ENCODE peak calls at places on chromosome 3, in nine cellular contexts. P is hepatocyte, O is MM.1S, F is H9, J is neural progenitor cell, M is fibroblast of lung, Z is GM23338, W is HCT116, C is astrocyte. V is an unnamed sample.

GRCh38 chr3:106691476-106691875 is 685.8 kb upstream of the CCDC54 start:
- DNase-seq in P (no peak), O (no peak), F (no peak), J (no peak), M (peak), Z (no peak), W (no peak), C (peak), V (no peak)

GRCh38 chr3:82496890-82497560 is 735.6 kb upstream of the GBE1 start:
- DNase-seq in P (peak), O (no peak), F (peak), J (peak), M (peak), Z (peak), W (peak), C (no peak), V (no peak)

GRCh38 chr3:69079269-69080159 is 651 bp downstream of the UBA3 start:
- DNase-seq in P (peak), O (no peak), F (peak), J (peak), M (no peak), Z (peak), W (no peak), C (no peak), V (no peak)

GRCh38 chr3:119357190-119357589 is 63.0 kb downstream of the ARHGAP31 start:
- DNase-seq in P (no peak), O (no peak), F (no peak), J (no peak), M (peak), Z (no peak), W (no peak), C (no peak), V (no peak)

GRCh38 chr3:123571264-123571972 is 13.4 kb downstream of the HACD2 start:
- DNase-seq in P (no peak), O (no peak), F (peak), J (peak), M (peak), Z (peak), W (no peak), C (no peak), V (no peak)

GRCh38 chr3:17995769-17996168 is 253.3 kb upstream of the TBC1D5 start:
- DNase-seq in P (no peak), O (no peak), F (no peak), J (no peak), M (no peak), Z (no peak), W (no peak), C (no peak), V (no peak)

GRCh38 chr3:134049676-134050075 is 20.0 kb upstream of the SLCO2A1 start:
- DNase-seq in P (no peak), O (no peak), F (no peak), J (no peak), M (no peak), Z (no peak), W (no peak), C (no peak), V (no peak)

GRCh38 chr3:173584834-173585831 is 187.6 kb downstream of the NLGN1 start:
- DNase-seq in P (peak), O (peak), F (peak), J (peak), M (peak), Z (peak), W (no peak), C (peak), V (no peak)

GRCh38 chr3:172562881-172563835 is 39.9 kb upstream of the TNFSF10 start:
- DNase-seq in P (peak), O (no peak), F (no peak), J (no peak), M (peak), Z (peak), W (no peak), C (peak), V (no peak)

GRCh38 chr3:140396110-140396509 is 281.8 kb upstream of the TRIM42 start:
- DNase-seq in P (no peak), O (no peak), F (no peak), J (no peak), M (no peak), Z (no peak), W (no peak), C (no peak), V (no peak)

GRCh38 chr3:140395134-140396075 is 282.5 kb upstream of the TRIM42 start:
- DNase-seq in P (no peak), O (no peak), F (no peak), J (no peak), M (no peak), Z (no peak), W (no peak), C (no peak), V (no peak)

GRCh38 chr3:140391041-140391440 is 286.8 kb upstream of the TRIM42 start:
- DNase-seq in P (no peak), O (no peak), F (no peak), J (no peak), M (no peak), Z (peak), W (no peak), C (no peak), V (no peak)

GRCh38 chr3:140397847-140398246 is 280.0 kb upstream of the TRIM42 start:
- DNase-seq in P (no peak), O (no peak), F (no peak), J (no peak), M (no peak), Z (no peak), W (no peak), C (no peak), V (no peak)

GRCh38 chr3:140394488-140395133 is 283.3 kb upstream of the TRIM42 start:
- DNase-seq in P (no peak), O (no peak), F (no peak), J (no peak), M (peak), Z (no peak), W (no peak), C (peak), V (no peak)
- H3K4me2 ChIP-seq in P (no peak), O (no peak), F (no peak), J (no peak), M (no peak), Z (no peak), W (no peak), C (no peak), V (no peak)

DNA sequence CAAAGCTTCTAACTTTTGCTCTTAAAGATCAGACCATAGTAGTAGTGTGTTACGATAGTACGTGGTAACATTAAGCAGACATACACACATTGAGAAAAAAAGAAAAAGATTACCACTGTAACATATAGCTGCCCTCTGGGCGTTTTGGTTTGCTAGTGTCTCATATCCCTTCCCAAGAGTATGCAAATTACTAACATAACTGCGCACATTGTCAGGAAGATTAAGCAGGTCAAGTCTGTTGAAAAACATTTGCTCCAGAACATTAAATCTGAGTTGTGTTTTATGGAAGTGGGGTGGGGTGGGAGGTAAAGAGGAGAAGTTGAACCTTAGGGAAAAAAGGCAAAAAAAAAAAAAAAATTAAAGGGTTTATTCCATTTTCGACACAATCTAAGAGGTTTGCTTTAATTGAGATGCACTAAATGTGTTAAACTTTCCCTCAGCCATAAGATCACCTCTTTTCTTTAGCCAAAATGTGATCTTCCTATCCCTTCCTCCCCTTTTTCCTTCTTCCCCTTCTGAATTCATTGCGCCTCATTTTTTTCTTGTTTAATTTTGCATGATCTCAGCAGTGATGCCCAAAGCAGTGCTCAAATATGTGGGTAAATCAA is 1.5 kb upstream of the LRIG1 start:
- DNase-seq in P (no peak), O (no peak), F (no peak), J (no peak), M (no peak), Z (no peak), W (no peak), C (no peak), V (no peak)
- H2AFZ ChIP-seq in P (no peak), O (no peak), F (no peak), J (no peak), M (no peak), Z (no peak), W (no peak), C (no peak), V (no peak)

DNA sequence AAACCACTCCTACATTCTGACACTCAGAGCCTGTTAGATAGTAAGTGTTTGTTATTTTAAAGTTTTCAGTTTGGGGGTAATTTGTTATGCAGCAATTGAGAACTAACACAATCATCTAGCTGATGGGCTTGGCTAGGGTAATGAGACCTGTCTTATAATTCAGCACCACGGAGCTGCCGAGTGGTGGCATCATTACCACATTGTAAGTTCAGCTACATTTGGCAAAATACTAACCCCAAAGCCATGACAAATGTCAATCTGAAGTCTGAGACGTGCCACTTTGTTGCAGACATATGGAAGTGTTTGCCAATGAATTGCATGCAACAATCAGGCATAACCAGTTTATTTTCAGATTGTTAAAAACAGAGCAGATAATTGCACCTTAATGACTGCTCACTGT is 52.7 kb downstream of the KLHL6 start:
- DNase-seq in P (no peak), O (peak), F (no peak), J (no peak), M (peak), Z (no peak), W (no peak), C (no peak), V (no peak)
- TF ChIP-seq CTCF in P (peak), O (peak), F (peak), J (peak), M (peak), Z (no peak), W (no peak), C (no peak), V (no peak)

GRCh38 chr3:139389552-139390368 is at the start of gene COPB2:
- DNase-seq in P (peak), O (peak), F (peak), J (peak), M (peak), Z (peak), W (peak), C (peak), V (peak)

GRCh38 chr3:139388961-139389551 is 391 bp downstream of the COPB2 start:
- DNase-seq in P (no peak), O (peak), F (no peak), J (peak), M (peak), Z (peak), W (no peak), C (no peak), V (no peak)

DNA sequence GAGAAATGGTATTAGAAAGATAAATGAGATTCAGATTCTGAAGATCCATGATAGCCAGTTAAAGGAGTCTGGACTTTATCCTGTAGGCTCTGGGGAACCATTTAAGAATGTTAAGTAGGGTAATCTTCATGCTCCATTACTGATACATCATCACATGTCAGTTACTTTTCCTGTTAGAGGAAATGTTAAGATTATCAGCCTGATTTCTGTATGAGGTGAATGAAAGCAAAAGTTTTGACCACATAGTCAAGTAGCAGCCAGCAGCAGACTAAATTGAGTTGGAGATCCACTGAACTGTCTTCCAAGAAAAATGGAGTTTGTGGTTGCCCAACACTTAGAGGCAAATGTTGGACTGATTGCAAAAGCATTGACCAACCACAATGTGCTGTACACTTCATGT is 4.7 kb upstream of the COPB2 start:
- DNase-seq in P (no peak), O (no peak), F (no peak), J (no peak), M (peak), Z (no peak), W (no peak), C (peak), V (no peak)
- H3K4me2 ChIP-seq in P (no peak), O (no peak), F (no peak), J (no peak), M (no peak), Z (no peak), W (no peak), C (no peak), V (no peak)

GRCh38 chr3:72274511-72275295 is 489.8 kb upstream of the PROK2 start:
- DNase-seq in P (peak), O (peak), F (no peak), J (no peak), M (peak), Z (no peak), W (no peak), C (peak), V (no peak)
- H2AFZ ChIP-seq in P (no peak), O (peak), F (no peak), J (no peak), M (peak), Z (no peak), W (no peak), C (no peak), V (no peak)

DNA sequence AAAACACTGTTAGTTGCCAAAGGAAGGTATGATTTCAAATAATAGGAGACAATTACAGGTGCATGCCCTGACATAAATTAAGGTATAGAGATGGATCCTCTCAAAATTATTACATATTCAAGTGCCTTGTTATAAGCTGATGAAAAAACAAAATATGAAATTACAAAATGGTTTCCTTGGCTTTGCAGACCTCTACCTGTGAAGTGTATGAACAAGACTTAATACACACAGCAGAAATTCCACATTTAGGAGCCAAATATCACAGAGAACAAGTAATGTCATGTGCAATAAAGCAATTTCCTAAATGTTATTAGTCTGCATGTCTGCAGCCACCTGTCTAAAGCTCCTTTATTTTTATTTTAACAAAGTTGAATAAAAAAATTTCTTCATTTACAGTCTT is 151.5 kb downstream of the ALCAM start:
- DNase-seq in P (no peak), O (no peak), F (no peak), J (no peak), M (no peak), Z (no peak), W (no peak), C (no peak), V (no peak)
- TF ChIP-seq CTCF in P (peak), O (no peak), F (no peak), J (no peak), M (no peak), Z (no peak), W (no peak), C (no peak), V (no peak)

DNA sequence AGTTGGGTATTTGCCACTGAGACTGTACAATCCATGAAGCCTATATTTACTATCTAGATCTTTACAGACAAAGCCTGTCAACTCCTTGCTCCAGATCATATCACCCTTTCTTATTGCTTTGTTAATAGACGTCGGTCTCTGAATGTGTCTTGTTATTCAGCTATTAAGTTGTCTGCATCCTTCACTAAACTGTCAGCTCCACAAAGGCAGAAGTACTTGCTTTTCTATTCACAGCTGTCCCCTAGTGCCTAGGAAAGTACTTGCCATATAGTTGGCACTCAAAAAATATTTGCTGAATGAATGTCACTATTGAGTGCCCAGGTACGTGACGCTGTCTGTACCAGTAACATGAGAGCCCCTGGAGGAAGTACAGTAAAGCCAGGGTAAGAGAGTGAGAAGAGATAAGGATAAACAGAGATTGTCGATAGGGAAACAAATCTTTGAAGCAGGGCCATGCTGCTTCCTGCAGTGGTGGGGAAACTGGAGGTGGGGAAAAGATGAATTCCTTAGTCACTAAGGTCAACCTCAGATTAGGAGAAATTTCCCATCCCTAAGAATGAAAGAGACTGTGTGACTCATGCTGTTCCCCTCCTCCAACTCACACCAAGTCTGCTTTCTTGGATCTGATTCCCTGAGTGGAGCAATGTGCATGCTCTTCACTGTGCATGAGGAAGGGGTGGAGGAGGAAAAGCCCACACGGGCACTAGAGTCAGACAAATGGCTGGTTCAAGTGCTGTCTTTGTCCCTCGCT is 36.3 kb downstream of the PRICKLE2 start:
- DNase-seq in P (peak), O (no peak), F (no peak), J (no peak), M (peak), Z (no peak), W (no peak), C (peak), V (no peak)
- H3K4me2 ChIP-seq in P (peak), O (no peak), F (no peak), J (no peak), M (peak), Z (no peak), W (no peak), C (peak), V (peak)

GRCh38 chr3:169604568-169604967 is 58.9 kb downstream of the MECOM start:
- DNase-seq in P (no peak), O (no peak), F (peak), J (peak), M (no peak), Z (peak), W (peak), C (no peak), V (no peak)
- H2AFZ ChIP-seq in P (no peak), O (no peak), F (no peak), J (peak), M (no peak), Z (no peak), W (no peak), C (no peak), V (no peak)

GRCh38 chr3:152232001-152232400 is 36.7 kb upstream of the MBNL1 start:
- DNase-seq in P (no peak), O (no peak), F (no peak), J (no peak), M (no peak), Z (no peak), W (no peak), C (no peak), V (no peak)

GRCh38 chr3:152225176-152225575 is 43.6 kb upstream of the MBNL1 start:
- DNase-seq in P (no peak), O (no peak), F (no peak), J (no peak), M (no peak), Z (no peak), W (no peak), C (peak), V (no peak)

GRCh38 chr3:152232679-152233078 is 36.0 kb upstream of the MBNL1 start:
- DNase-seq in P (no peak), O (no peak), F (no peak), J (no peak), M (no peak), Z (no peak), W (no peak), C (no peak), V (no peak)

GRCh38 chr3:152230367-152230766 is 38.4 kb upstream of the MBNL1 start:
- DNase-seq in P (no peak), O (no peak), F (no peak), J (no peak), M (no peak), Z (no peak), W (no peak), C (no peak), V (no peak)

GRCh38 chr3:152229692-152230091 is 39.0 kb upstream of the MBNL1 start:
- DNase-seq in P (no peak), O (no peak), F (no peak), J (peak), M (no peak), Z (peak), W (no peak), C (no peak), V (no peak)
- TF ChIP-seq CTCF in P (no peak), O (no peak), F (no peak), J (no peak), M (no peak), Z (no peak), W (no peak), C (no peak), V (no peak)

V was measured in keratinocyte.